ENCODE peak calls at places on chromosomes 12 and 14, in four cellular contexts. G is iPS-NIHi11, J is GM13977, T is T47D. E is an unnamed sample.
A peak's percentile ranks its signal among the peaks of the same experiment; 100 is the strongest.

GRCh38 chr12:1332327-1332726 is 262.1 kb downstream of the FBXL14 start:
- DNase-seq in G (peak; percentile 53), J (no peak), T (peak; percentile 90), E (no peak)

GRCh38 chr14:37051153-37051552 is 121.3 kb downstream of the SLC25A21 start:
- DNase-seq in G (no peak), J (no peak), T (no peak), E (no peak)

GRCh38 chr12:130131025-130131424 is 31.2 kb upstream of the FZD10 start:
- DNase-seq in G (no peak), J (no peak), T (no peak), E (no peak)

GRCh38 chr12:50545213-50545612 is 40.4 kb downstream of the DIP2B start:
- DNase-seq in G (no peak), J (no peak), T (no peak), E (no peak)

GRCh38 chr12:130031041-130031440 is 127.2 kb upstream of the TMEM132D start:
- DNase-seq in G (no peak), J (no peak), T (no peak), E (no peak)

GRCh38 chr12:72346331-72346944 is 74.3 kb downstream of the TRHDE start:
- DNase-seq in G (peak; percentile 63), J (no peak), T (peak; percentile 90), E (peak; percentile 32)

GRCh38 chr12:123398918-123399617 is 15.1 kb downstream of the KMT5A start:
- DNase-seq in G (peak; percentile 16), J (no peak), T (no peak), E (no peak)

GRCh38 chr12:25648460-25648859 is 95.4 kb upstream of the LMNTD1 start:
- DNase-seq in G (peak; percentile 55), J (no peak), T (peak; percentile 50), E (peak; percentile 36)

GRCh38 chr14:87615822-87616679 is 376.9 kb downstream of the GALC start:
- DNase-seq in G (peak; percentile 81), J (peak; percentile 50), T (peak; percentile 80), E (peak; percentile 4)

GRCh38 chr12:28540324-28540714 is 350.1 kb downstream of the CCDC91 start:
- DNase-seq in G (no peak), J (no peak), T (no peak), E (no peak)

GRCh38 chr14:103014466-103015319 is 42.7 kb downstream of the CDC42BPB start:
- DNase-seq in G (peak; percentile 62), J (peak; percentile 38), T (no peak), E (no peak)

GRCh38 chr14:58954874-58955273 is 233.6 kb upstream of the DAAM1 start:
- DNase-seq in G (no peak), J (no peak), T (no peak), E (no peak)

GRCh38 chr12:45216983-45217485 is 1.1 kb downstream of the ANO6 start:
- DNase-seq in G (no peak), J (no peak), T (peak; percentile 30), E (no peak)

GRCh38 chr12:84874125-84874824 is 38.3 kb downstream of the SLC6A15 start:
- DNase-seq in G (peak; percentile 21), J (peak; percentile 19), T (peak; percentile 79), E (no peak)

GRCh38 chr14:100065942-100066574 is 836 bp downstream of the EVL start:
- DNase-seq in G (no peak), J (peak; percentile 43), T (no peak), E (no peak)

GRCh38 chr14:68546839-68547238 is 246.0 kb downstream of the ZFP36L1 start:
- DNase-seq in G (no peak), J (no peak), T (no peak), E (peak; percentile 65)

GRCh38 chr14:69346710-69347109 is 51.4 kb downstream of the ERH start:
- DNase-seq in G (peak; percentile 90), J (no peak), T (no peak), E (no peak)

GRCh38 chr12:42961395-42961794 is 371.8 kb upstream of the PRICKLE1 start:
- DNase-seq in G (peak; percentile 23), J (no peak), T (peak; percentile 93), E (peak; percentile 69)

GRCh38 chr12:113479578-113480335 is 8.1 kb upstream of the LHX5 start:
- DNase-seq in G (peak; percentile 89), J (peak; percentile 77), T (peak; percentile 55), E (no peak)

GRCh38 chr12:7638764-7639570 is 26.7 kb downstream of the APOBEC1 start:
- DNase-seq in G (peak; percentile 78), J (peak; percentile 83), T (peak; percentile 71), E (peak; percentile 52)